ENCODE peak calls at places on chromosomes 1 and 21, in seven cellular contexts. One of them, this sample, is unnamed.

GRCh38 chr1:27057801-27058647 is 45.4 kb upstream of the TENT5B start:
- DNase-seq in neural progenitor cell: peak; percentile 41
- DNase-seq in psoas muscle: no peak
- DNase-seq in NT2/D1: no peak
- DNase-seq in thoracic aorta: no peak
- DNase-seq in pancreas: no peak
- DNase-seq in small intestine: peak; percentile 44
- DNase-seq in this sample: no peak

GRCh38 chr1:174726880-174727585 is 272.7 kb upstream of the CACYBP start:
- DNase-seq in neural progenitor cell: no peak
- DNase-seq in psoas muscle: no peak
- DNase-seq in NT2/D1: no peak
- DNase-seq in thoracic aorta: no peak
- DNase-seq in pancreas: no peak
- DNase-seq in small intestine: no peak
- DNase-seq in this sample: no peak

GRCh38 chr1:46289976-46290375 is 13.4 kb downstream of the LRRC41 start:
- DNase-seq in neural progenitor cell: no peak
- DNase-seq in psoas muscle: no peak
- DNase-seq in NT2/D1: no peak
- DNase-seq in thoracic aorta: no peak
- DNase-seq in pancreas: no peak
- DNase-seq in small intestine: no peak
- DNase-seq in this sample: no peak

GRCh38 chr1:201137579-201138310 is 10.8 kb upstream of the ASCL5 start:
- DNase-seq in neural progenitor cell: no peak
- DNase-seq in psoas muscle: peak; percentile 72
- DNase-seq in NT2/D1: no peak
- DNase-seq in thoracic aorta: peak; percentile 19
- DNase-seq in pancreas: peak; percentile 89
- DNase-seq in small intestine: no peak
- DNase-seq in this sample: peak; percentile 95

GRCh38 chr1:168134132-168135041 is 2.3 kb downstream of the GPR161 start:
- DNase-seq in neural progenitor cell: no peak
- DNase-seq in psoas muscle: no peak
- DNase-seq in NT2/D1: no peak
- DNase-seq in thoracic aorta: no peak
- DNase-seq in pancreas: no peak
- DNase-seq in small intestine: no peak
- DNase-seq in this sample: no peak

GRCh38 chr21:46317710-46318463 is 5.8 kb downstream of the C21orf58 start:
- DNase-seq in neural progenitor cell: peak; percentile 25
- DNase-seq in psoas muscle: no peak
- DNase-seq in NT2/D1: no peak
- DNase-seq in thoracic aorta: no peak
- DNase-seq in pancreas: no peak
- DNase-seq in small intestine: peak; percentile 44
- DNase-seq in this sample: no peak

GRCh38 chr21:41170442-41170841 is 2.5 kb downstream of the BACE2 start:
- DNase-seq in neural progenitor cell: peak; percentile 64
- DNase-seq in psoas muscle: peak; percentile 23
- DNase-seq in NT2/D1: no peak
- DNase-seq in thoracic aorta: no peak
- DNase-seq in pancreas: peak; percentile 45
- DNase-seq in small intestine: peak; percentile 59
- DNase-seq in this sample: no peak

GRCh38 chr1:115056395-115056798 is 26.8 kb downstream of the TSHB start:
- DNase-seq in neural progenitor cell: peak; percentile 89
- DNase-seq in psoas muscle: no peak
- DNase-seq in NT2/D1: peak; percentile 67
- DNase-seq in thoracic aorta: no peak
- DNase-seq in pancreas: no peak
- DNase-seq in small intestine: no peak
- DNase-seq in this sample: no peak

GRCh38 chr1:53560572-53561487 is 101.6 kb downstream of the DMRTB1 start:
- DNase-seq in neural progenitor cell: no peak
- DNase-seq in psoas muscle: no peak
- DNase-seq in NT2/D1: no peak
- DNase-seq in thoracic aorta: no peak
- DNase-seq in pancreas: no peak
- DNase-seq in small intestine: no peak
- DNase-seq in this sample: no peak

GRCh38 chr1:104765115-104765514 is 1015.4 kb downstream of the AMY1C start:
- DNase-seq in neural progenitor cell: no peak
- DNase-seq in psoas muscle: no peak
- DNase-seq in NT2/D1: no peak
- DNase-seq in thoracic aorta: no peak
- DNase-seq in pancreas: no peak
- DNase-seq in small intestine: no peak
- DNase-seq in this sample: no peak
- H3K9me3 ChIP-seq in neural progenitor cell: no peaks in the 10 kb centered on the region
- H3K9me3 ChIP-seq in psoas muscle: no peaks in the 10 kb centered on the region
- H3K9me3 ChIP-seq in NT2/D1: no peaks in the 10 kb centered on the region
- H3K9me3 ChIP-seq in thoracic aorta: no peaks in the 10 kb centered on the region
- H3K9me3 ChIP-seq in pancreas: no peaks in the 10 kb centered on the region
- H3K9me3 ChIP-seq in small intestine: no peaks in the 10 kb centered on the region
- H3K9me3 ChIP-seq in this sample: no peaks in the 10 kb centered on the region

DNA sequence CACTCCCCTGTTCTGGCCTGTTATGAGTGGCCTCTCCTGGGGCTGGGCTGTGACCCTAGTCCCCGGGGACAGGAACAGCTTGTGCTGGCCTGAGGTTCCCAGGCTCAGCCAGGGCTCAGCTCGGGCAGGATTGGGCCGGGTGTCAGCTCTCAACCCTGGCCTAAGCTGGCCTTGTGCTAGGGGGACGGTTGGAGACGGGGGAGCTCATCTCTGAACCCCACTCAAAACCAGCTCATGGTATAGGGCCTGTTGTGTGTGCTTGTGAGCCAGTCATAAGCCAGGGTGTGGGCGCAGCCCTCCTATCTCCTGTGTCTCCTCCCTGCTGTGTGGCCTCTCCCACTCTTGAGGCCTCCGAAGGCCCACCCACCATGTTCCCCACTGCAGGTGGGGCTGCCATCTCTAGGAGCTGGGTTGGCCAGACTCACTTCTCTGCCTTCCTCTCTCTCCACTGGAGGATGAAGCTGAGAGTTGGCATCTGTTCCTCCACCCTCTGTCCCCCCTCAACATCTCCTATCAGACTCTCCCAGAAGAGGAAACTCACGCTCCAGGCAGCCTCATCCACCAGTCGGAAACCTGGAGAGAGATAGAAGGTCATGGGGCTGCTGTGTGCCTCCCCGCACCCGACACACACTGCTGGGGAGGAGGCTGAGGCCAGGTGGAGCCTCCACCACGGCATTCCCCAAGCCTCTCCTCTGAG is 1.3 kb downstream of the PEAR1 start:
- DNase-seq in neural progenitor cell: no peak
- DNase-seq in psoas muscle: peak; percentile 51
- DNase-seq in NT2/D1: no peak
- DNase-seq in thoracic aorta: no peak
- DNase-seq in pancreas: no peak
- DNase-seq in small intestine: no peak
- DNase-seq in this sample: peak; percentile 66
- H3K4me3 ChIP-seq in neural progenitor cell: no peak overlapping the region
- H3K4me3 ChIP-seq in psoas muscle: peak overlapping the region; percentile 68
- H3K4me3 ChIP-seq in NT2/D1: no peak overlapping the region
- H3K4me3 ChIP-seq in thoracic aorta: peak overlapping the region; percentile 72
- H3K4me3 ChIP-seq in pancreas: no peak overlapping the region
- H3K4me3 ChIP-seq in small intestine: no peak overlapping the region
- H3K4me3 ChIP-seq in this sample: peak overlapping the region; percentile 47

GRCh38 chr21:25115021-25115420 is 492.3 kb downstream of the MRPL39 start:
- DNase-seq in neural progenitor cell: no peak
- DNase-seq in psoas muscle: no peak
- DNase-seq in NT2/D1: no peak
- DNase-seq in thoracic aorta: no peak
- DNase-seq in pancreas: no peak
- DNase-seq in small intestine: no peak
- DNase-seq in this sample: no peak

DNA sequence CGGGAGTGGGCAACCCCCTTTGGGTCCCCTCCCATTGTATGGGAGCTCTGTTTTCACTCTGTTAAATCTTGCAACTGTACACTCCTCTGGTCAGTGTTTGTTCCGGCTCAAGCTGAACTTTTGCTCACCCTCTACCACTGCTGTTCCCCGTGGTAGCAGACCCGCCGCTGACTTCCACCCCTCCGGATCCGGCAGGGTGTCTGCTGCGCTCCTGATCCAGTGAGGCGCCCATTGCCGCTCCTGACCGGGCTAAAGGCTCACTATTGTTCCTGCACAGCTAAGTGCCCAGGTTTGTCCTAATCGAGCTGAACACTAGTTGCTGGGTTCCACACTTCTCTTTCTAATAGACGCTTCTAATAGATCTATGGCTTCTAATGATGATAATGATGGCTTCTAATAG is 488.6 kb downstream of the MRPL39 start:
- DNase-seq in neural progenitor cell: no peak
- DNase-seq in psoas muscle: no peak
- DNase-seq in NT2/D1: no peak
- DNase-seq in thoracic aorta: no peak
- DNase-seq in pancreas: no peak
- DNase-seq in small intestine: no peak
- DNase-seq in this sample: no peak
- H3K9me3 ChIP-seq in neural progenitor cell: no peaks in the 10 kb centered on the region
- H3K9me3 ChIP-seq in psoas muscle: no peaks in the 10 kb centered on the region
- H3K9me3 ChIP-seq in NT2/D1: no peaks in the 10 kb centered on the region
- H3K9me3 ChIP-seq in thoracic aorta: no peaks in the 10 kb centered on the region
- H3K9me3 ChIP-seq in pancreas: no peaks in the 10 kb centered on the region
- H3K9me3 ChIP-seq in small intestine: no peaks in the 10 kb centered on the region
- H3K9me3 ChIP-seq in this sample: no peaks in the 10 kb centered on the region

DNA sequence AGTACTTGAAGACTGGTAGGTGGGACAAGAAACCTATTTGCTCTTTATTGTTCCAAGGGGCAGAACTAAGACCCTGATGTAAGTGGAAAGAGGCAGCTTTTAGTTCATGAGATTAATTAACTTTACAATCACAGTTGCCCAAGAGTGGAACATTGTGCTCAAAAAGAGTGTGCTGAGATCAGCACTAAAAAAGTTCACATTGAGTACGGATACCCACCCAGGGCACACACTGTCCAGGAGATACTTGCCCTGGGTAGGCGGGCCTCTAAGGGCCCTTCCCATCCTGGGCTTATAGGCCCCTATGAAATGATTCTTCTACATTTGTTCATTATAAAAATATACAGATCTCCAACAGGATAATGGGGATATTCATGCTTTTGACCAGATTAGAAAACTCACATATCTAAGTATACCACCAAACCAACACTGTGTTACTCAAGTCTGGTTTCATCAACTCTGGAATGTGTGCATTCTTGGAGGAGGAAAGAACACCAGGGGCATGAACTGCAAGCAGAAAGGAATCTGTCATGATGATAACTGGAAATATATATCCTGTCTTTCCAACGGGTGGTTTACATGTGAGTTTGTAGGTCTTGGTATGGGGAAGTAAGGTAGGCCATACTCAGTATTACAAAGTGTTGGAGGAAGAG is 626.2 kb downstream of the SMYD3 start:
- DNase-seq in neural progenitor cell: no peak
- DNase-seq in psoas muscle: no peak
- DNase-seq in NT2/D1: no peak
- DNase-seq in thoracic aorta: no peak
- DNase-seq in pancreas: no peak
- DNase-seq in small intestine: no peak
- DNase-seq in this sample: no peak
- H3K4me3 ChIP-seq in neural progenitor cell: no peak overlapping the region
- H3K4me3 ChIP-seq in psoas muscle: no peak overlapping the region
- H3K4me3 ChIP-seq in NT2/D1: no peak overlapping the region
- H3K4me3 ChIP-seq in thoracic aorta: no peak overlapping the region
- H3K4me3 ChIP-seq in pancreas: no peak overlapping the region
- H3K4me3 ChIP-seq in small intestine: no peak overlapping the region
- H3K4me3 ChIP-seq in this sample: no peak overlapping the region

DNA sequence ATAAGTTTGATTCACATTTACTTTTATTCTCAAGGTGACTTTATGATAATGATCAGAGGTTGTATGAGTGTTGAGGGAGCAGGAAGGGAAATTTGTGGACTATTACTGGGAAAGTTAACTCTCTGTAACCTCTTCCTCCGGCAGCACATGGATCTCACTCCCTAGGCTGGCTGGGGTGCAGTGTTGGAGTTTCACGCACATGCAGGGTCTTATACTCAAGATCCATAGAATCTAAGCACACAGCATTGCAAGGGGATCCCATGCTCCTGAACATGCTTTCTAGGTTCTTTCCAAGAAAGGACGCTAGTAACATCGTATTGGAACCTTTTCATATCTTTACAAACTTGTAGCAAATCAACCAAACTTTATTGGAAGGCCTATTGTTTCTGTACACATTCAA is 757.6 kb upstream of the TPTE start:
- DNase-seq in neural progenitor cell: no peak
- DNase-seq in psoas muscle: no peak
- DNase-seq in NT2/D1: no peak
- DNase-seq in thoracic aorta: no peak
- DNase-seq in pancreas: no peak
- DNase-seq in small intestine: no peak
- DNase-seq in this sample: no peak
- H3K9me3 ChIP-seq in neural progenitor cell: peaks cover 84% of the 10 kb centered on the region
- H3K9me3 ChIP-seq in psoas muscle: peaks cover 3% of the 10 kb centered on the region
- H3K9me3 ChIP-seq in NT2/D1: peaks cover 22% of the 10 kb centered on the region
- H3K9me3 ChIP-seq in thoracic aorta: no peaks in the 10 kb centered on the region
- H3K9me3 ChIP-seq in pancreas: no peaks in the 10 kb centered on the region
- H3K9me3 ChIP-seq in small intestine: peaks cover 10% of the 10 kb centered on the region
- H3K9me3 ChIP-seq in this sample: no peaks in the 10 kb centered on the region

GRCh38 chr21:36694041-36694515 is 4.8 kb upstream of the SIM2 start:
- DNase-seq in neural progenitor cell: peak; percentile 56
- DNase-seq in psoas muscle: no peak
- DNase-seq in NT2/D1: no peak
- DNase-seq in thoracic aorta: no peak
- DNase-seq in pancreas: no peak
- DNase-seq in small intestine: no peak
- DNase-seq in this sample: no peak

GRCh38 chr21:36693144-36694040 is 5.5 kb upstream of the SIM2 start:
- DNase-seq in neural progenitor cell: peak; percentile 73
- DNase-seq in psoas muscle: no peak
- DNase-seq in NT2/D1: no peak
- DNase-seq in thoracic aorta: no peak
- DNase-seq in pancreas: no peak
- DNase-seq in small intestine: no peak
- DNase-seq in this sample: no peak

GRCh38 chr21:36695283-36695634 is 3.7 kb upstream of the SIM2 start:
- DNase-seq in neural progenitor cell: peak; percentile 8
- DNase-seq in psoas muscle: no peak
- DNase-seq in NT2/D1: no peak
- DNase-seq in thoracic aorta: no peak
- DNase-seq in pancreas: no peak
- DNase-seq in small intestine: no peak
- DNase-seq in this sample: no peak

GRCh38 chr21:36695671-36696389 is 3.1 kb upstream of the SIM2 start:
- DNase-seq in neural progenitor cell: peak; percentile 74
- DNase-seq in psoas muscle: no peak
- DNase-seq in NT2/D1: no peak
- DNase-seq in thoracic aorta: no peak
- DNase-seq in pancreas: no peak
- DNase-seq in small intestine: no peak
- DNase-seq in this sample: no peak

GRCh38 chr21:36694593-36695282 is 4.2 kb upstream of the SIM2 start:
- DNase-seq in neural progenitor cell: peak; percentile 24
- DNase-seq in psoas muscle: no peak
- DNase-seq in NT2/D1: no peak
- DNase-seq in thoracic aorta: no peak
- DNase-seq in pancreas: no peak
- DNase-seq in small intestine: no peak
- DNase-seq in this sample: no peak
- H3K4me3 ChIP-seq in neural progenitor cell: no peak overlapping the region
- H3K4me3 ChIP-seq in psoas muscle: no peak overlapping the region
- H3K4me3 ChIP-seq in NT2/D1: no peak overlapping the region
- H3K4me3 ChIP-seq in thoracic aorta: no peak overlapping the region
- H3K4me3 ChIP-seq in pancreas: no peak overlapping the region
- H3K4me3 ChIP-seq in small intestine: no peak overlapping the region
- H3K4me3 ChIP-seq in this sample: no peak overlapping the region

This sample was measured in right cardiac atrium.